ENCODE peak calls at places on chromosomes 16 and 17, in nine cellular contexts. V is T-helper 2 cell; O is NCI-H460; K is fibroblast of lung; Y is NCI-H510A treated with DMSO at 0.1 percent for 48 hours; U is hypothalamus; F is IMR-90; T is EL; W is naive thymus-derived CD4-positive, alpha-beta T cell. I is an unnamed sample.

GRCh38 chr17:41144846-41145245 is 4.5 kb upstream of the KRTAP4-6 start:
- DNase-seq in V (no peak), O (no peak), K (no peak), Y (no peak), U (no peak), F (no peak), T (no peak), W (no peak), I (no peak)

GRCh38 chr17:50213026-50214015 is 11.9 kb upstream of the COL1A1 start:
- DNase-seq in V (no peak), O (no peak), K (no peak), Y (no peak), U (no peak), F (peak), T (no peak), W (no peak), I (no peak)

GRCh38 chr16:88927010-88927409 is 50.0 kb downstream of the CBFA2T3 start:
- DNase-seq in V (no peak), O (peak), K (no peak), Y (no peak), U (no peak), F (no peak), T (no peak), W (no peak), I (no peak)

GRCh38 chr17:79991140-79991923 is 44.3 kb downstream of the TBC1D16 start:
- DNase-seq in V (peak), O (peak), K (peak), Y (peak), U (peak), F (peak), T (peak), W (peak), I (peak)

GRCh38 chr16:85570213-85570734 is 42.8 kb upstream of the GSE1 start:
- DNase-seq in V (no peak), O (no peak), K (no peak), Y (no peak), U (no peak), F (no peak), T (no peak), W (no peak), I (no peak)

GRCh38 chr17:81859906-81860755 is at the start of gene P4HB:
- DNase-seq in V (peak), O (no peak), K (no peak), Y (no peak), U (no peak), F (no peak), T (no peak), W (peak), I (no peak)

GRCh38 chr16:1723450-1724147 is 17.6 kb downstream of the MAPK8IP3 start:
- DNase-seq in V (no peak), O (peak), K (peak), Y (peak), U (no peak), F (peak), T (peak), W (peak), I (no peak)

GRCh38 chr16:21611178-21611545 is 11.8 kb downstream of the METTL9 start:
- DNase-seq in V (no peak), O (peak), K (no peak), Y (no peak), U (no peak), F (peak), T (no peak), W (no peak), I (no peak)

GRCh38 chr17:73691321-73691766 is 47.1 kb upstream of the SDK2 start:
- DNase-seq in V (no peak), O (no peak), K (no peak), Y (no peak), U (no peak), F (no peak), T (no peak), W (no peak), I (no peak)

GRCh38 chr17:17819561-17819995 is 17.2 kb downstream of the SREBF1 start:
- DNase-seq in V (no peak), O (peak), K (peak), Y (no peak), U (no peak), F (peak), T (peak), W (no peak), I (no peak)

GRCh38 chr17:55668581-55668980 is 54.1 kb downstream of the TMEM100 start:
- DNase-seq in V (no peak), O (no peak), K (no peak), Y (no peak), U (no peak), F (no peak), T (no peak), W (no peak), I (no peak)